ENCODE peak calls at places on chromosomes 1 and 21, in six cellular contexts. L is mesendoderm, E is GM10248, X is amygdala, H is fibroblast of pulmonary artery, R is anterior cingulate cortex. D is an unnamed sample.

GRCh38 chr21:38699048-38699447 is 106.7 kb upstream of the ETS2 start:
- DNase-seq in R (no peak), L (peak; percentile 47), E (no peak), H (no peak), X (no peak), D (no peak)

GRCh38 chr1:198297281-198297680 is 140.5 kb downstream of the NEK7 start:
- DNase-seq in L (no peak), R (no peak), X (no peak), H (no peak), E (no peak), D (no peak)

GRCh38 chr1:200775850-200776249 is 37.2 kb downstream of the CAMSAP2 start:
- DNase-seq in L (no peak), X (no peak), H (peak; percentile 40), E (no peak), R (no peak), D (no peak)

GRCh38 chr1:25668931-25669573 is 52.5 kb downstream of the MAN1C1 start:
- DNase-seq in R (no peak), H (no peak), X (no peak), L (no peak), E (no peak), D (no peak)

GRCh38 chr1:60727553-60727952 is 354.8 kb upstream of the NFIA start:
- DNase-seq in R (no peak), H (no peak), X (no peak), L (peak; percentile 94), E (no peak), D (no peak)

GRCh38 chr1:9721606-9722377 is 70.3 kb downstream of the PIK3CD start:
- DNase-seq in X (no peak), R (no peak), H (peak; percentile 32), L (peak; percentile 81), E (peak; percentile 62), D (peak; percentile 26)

GRCh38 chr1:198101716-198102453 is 54.9 kb upstream of the NEK7 start:
- DNase-seq in L (no peak), X (no peak), R (no peak), E (no peak), H (no peak), D (no peak)

GRCh38 chr1:167599839-167600581 is 30.0 kb upstream of the RCSD1 start:
- DNase-seq in R (no peak), E (peak; percentile 65), H (peak; percentile 86), L (peak; percentile 65), X (no peak), D (peak; percentile 55)

GRCh38 chr1:46461809-46462448 is 27.7 kb upstream of the DMBX1 start:
- DNase-seq in R (no peak), X (no peak), L (peak; percentile 49), E (no peak), H (no peak), D (no peak)

GRCh38 chr1:3708696-3709246 is 43.5 kb upstream of the CCDC27 start:
- DNase-seq in L (no peak), R (no peak), H (no peak), X (no peak), E (no peak), D (no peak)

GRCh38 chr1:206769331-206769731 is 1.2 kb upstream of the IL19 start:
- DNase-seq in L (no peak), H (no peak), X (no peak), E (peak; percentile 81), R (no peak), D (no peak)

GRCh38 chr21:16573581-16573980 is 843.8 kb downstream of the USP25 start:
- DNase-seq in E (no peak), L (peak; percentile 47), R (no peak), X (no peak), H (peak; percentile 82), D (peak; percentile 33)

GRCh38 chr1:158999301-159000069 is 10.2 kb upstream of the IFI16 start:
- DNase-seq in E (no peak), R (peak; percentile 57), L (peak; percentile 99), X (peak; percentile 71), H (peak; percentile 99), D (peak; percentile 93)

GRCh38 chr1:40171036-40171435 is 9.8 kb downstream of the RLF start:
- DNase-seq in R (no peak), E (no peak), L (no peak), X (no peak), H (no peak), D (no peak)

GRCh38 chr1:231540847-231541246 is 12.4 kb downstream of the TSNAX start:
- DNase-seq in R (no peak), E (no peak), L (no peak), H (no peak), X (no peak), D (no peak)